ENCODE peak calls at places on chromosomes 3 and 15, in seven cellular contexts. V is Right ventricle myocardium superior; P is CD8-positive, alpha-beta memory T cell; U is naive B cell; N is stomach; L is T-helper 1 cell; C is left ventricle myocardium inferior. E is an unnamed sample.
A peak's percentile ranks its signal among the peaks of the same experiment; 100 is the strongest.

GRCh38 chr3:19348929-19349564 is 200.7 kb downstream of the KCNH8 start:
- DNase-seq in V (no peak), P (no peak), U (peak; percentile 27), N (no peak), L (no peak), C (no peak), E (no peak)

GRCh38 chr3:126156468-126156867 is 23.9 kb downstream of the ALDH1L1 start:
- DNase-seq in V (no peak), P (no peak), U (no peak), N (no peak), L (no peak), C (no peak), E (peak; percentile 7)

GRCh38 chr15:33565099-33565498 is 254.3 kb downstream of the RYR3 start:
- DNase-seq in V (no peak), P (no peak), U (no peak), N (no peak), L (no peak), C (no peak), E (no peak)

GRCh38 chr3:171827836-171828458 is 15.2 kb upstream of the TMEM212 start:
- DNase-seq in V (no peak), P (no peak), U (no peak), N (no peak), L (no peak), C (no peak), E (no peak)

GRCh38 chr3:170724599-170724998 is 138.7 kb upstream of the SLC7A14 start:
- DNase-seq in V (no peak), P (no peak), U (no peak), N (no peak), L (no peak), C (no peak), E (no peak)

GRCh38 chr3:32257641-32258438 is 19.4 kb downstream of the CMTM8 start:
- DNase-seq in V (no peak), P (no peak), U (no peak), N (no peak), L (no peak), C (no peak), E (no peak)

GRCh38 chr3:65811050-65811766 is 227.5 kb downstream of the MAGI1 start:
- DNase-seq in V (peak; percentile 43), P (no peak), U (no peak), N (no peak), L (no peak), C (peak; percentile 16), E (no peak)

GRCh38 chr15:49815937-49816336 is 195.1 kb downstream of the DTWD1 start:
- DNase-seq in V (no peak), P (no peak), U (no peak), N (no peak), L (no peak), C (peak; percentile 15), E (peak; percentile 4)

GRCh38 chr3:39907981-39908380 is 98.6 kb downstream of the MYRIP start:
- DNase-seq in V (no peak), P (no peak), U (no peak), N (no peak), L (no peak), C (peak; percentile 17), E (no peak)

GRCh38 chr15:85755471-85755870 is 39.3 kb downstream of the KLHL25 start:
- DNase-seq in V (peak; percentile 33), P (no peak), U (no peak), N (no peak), L (no peak), C (no peak), E (no peak)

GRCh38 chr3:13474776-13475303 is 5.3 kb upstream of the HDAC11 start:
- DNase-seq in V (no peak), P (no peak), U (no peak), N (no peak), L (no peak), C (no peak), E (no peak)

GRCh38 chr3:23232016-23232415 is 28.9 kb downstream of the UBE2E2 start:
- DNase-seq in V (no peak), P (no peak), U (no peak), N (no peak), L (no peak), C (no peak), E (no peak)

GRCh38 chr15:45205192-45205591 is 17.4 kb upstream of the SHF start:
- DNase-seq in V (no peak), P (peak; percentile 32), U (peak; percentile 25), N (peak; percentile 79), L (peak; percentile 36), C (peak; percentile 35), E (peak; percentile 38)

GRCh38 chr3:34260266-34260990 is 462.0 kb downstream of the PDCD6IP start:
- DNase-seq in V (peak; percentile 46), P (no peak), U (no peak), N (peak; percentile 61), L (no peak), C (peak; percentile 29), E (no peak)

GRCh38 chr3:68256635-68257034 is 602.2 kb upstream of the SUCLG2 start:
- DNase-seq in V (no peak), P (no peak), U (no peak), N (no peak), L (no peak), C (no peak), E (no peak)

GRCh38 chr3:102302020-102302419 is 132.8 kb upstream of the ZPLD1 start:
- DNase-seq in V (no peak), P (no peak), U (no peak), N (no peak), L (no peak), C (no peak), E (no peak)

GRCh38 chr3:14206548-14207177 is 28.0 kb downstream of the LSM3 start:
- DNase-seq in V (no peak), P (no peak), U (no peak), N (no peak), L (no peak), C (no peak), E (no peak)

GRCh38 chr15:98076021-98076816 is 115.7 kb downstream of the ARRDC4 start:
- DNase-seq in V (peak; percentile 59), P (no peak), U (no peak), N (no peak), L (no peak), C (peak; percentile 35), E (no peak)

GRCh38 chr15:89674526-89674925 is 4.6 kb downstream of the PLIN1 start:
- DNase-seq in V (no peak), P (no peak), U (no peak), N (no peak), L (no peak), C (no peak), E (no peak)

GRCh38 chr3:9340450-9341009 is 22.3 kb upstream of the THUMPD3 start:
- DNase-seq in V (no peak), P (no peak), U (no peak), N (no peak), L (no peak), C (no peak), E (no peak)

GRCh38 chr15:40029979-40030893 is 8.7 kb downstream of the SRP14 start:
- DNase-seq in V (no peak), P (no peak), U (no peak), N (no peak), L (no peak), C (no peak), E (no peak)

GRCh38 chr15:44536298-44536961 is 517 bp upstream of the EIF3J start:
- DNase-seq in V (peak; percentile 92), P (no peak), U (no peak), N (peak; percentile 86), L (no peak), C (peak; percentile 86), E (no peak)

GRCh38 chr3:104359546-104359945 is 1007.2 kb upstream of the ALCAM start:
- DNase-seq in V (no peak), P (no peak), U (no peak), N (no peak), L (no peak), C (no peak), E (no peak)

GRCh38 chr15:101024709-101025108 is 105.6 kb downstream of the LRRK1 start:
- DNase-seq in V (peak; percentile 35), P (no peak), U (no peak), N (peak; percentile 11), L (no peak), C (no peak), E (no peak)

GRCh38 chr15:66653398-66653797 is 48.6 kb upstream of the SMAD6 start:
- DNase-seq in V (no peak), P (no peak), U (no peak), N (no peak), L (no peak), C (no peak), E (no peak)